ENCODE peak calls at places on chromosomes 12 and 14, in eight cellular contexts. One of them, this sample, is unnamed.

GRCh38 chr12:120006248-120006975 is 17.4 kb downstream of the BICDL1 start:
- ATAC-seq in left ventricle myocardium superior: no peak
- ATAC-seq in effector memory CD8-positive, alpha-beta T cell: no peak
- ATAC-seq in activated CD8-positive, alpha-beta T cell treated with anti-CD3 and anti-CD28 coated beads, Interleukin-2, amount 10 ng/mL, durations not matched to agents 7 days and 5 days: peak
- ATAC-seq in activated B cell treated with CpG ODN at 0.5 μM for 24 hours: no peak
- ATAC-seq in GM12878: peak
- ATAC-seq in T-cell: no peak
- ATAC-seq in HCT116: no peak
- ATAC-seq in this sample: no peak

GRCh38 chr14:30468354-30468753 is 90.6 kb upstream of the G2E3 start:
- ATAC-seq in activated CD8-positive, alpha-beta T cell treated with anti-CD3 and anti-CD28 coated beads, Interleukin-2, amount 10 ng/mL, durations not matched to agents 7 days and 5 days: no peak
- ATAC-seq in left ventricle myocardium superior: no peak
- ATAC-seq in activated B cell treated with CpG ODN at 0.5 μM for 24 hours: no peak
- ATAC-seq in effector memory CD8-positive, alpha-beta T cell: no peak
- ATAC-seq in T-cell: no peak
- ATAC-seq in GM12878: no peak
- ATAC-seq in HCT116: no peak
- ATAC-seq in this sample: no peak

GRCh38 chr12:100267603-100268281 is 765 bp downstream of the SCYL2 start:
- ATAC-seq in effector memory CD8-positive, alpha-beta T cell: no peak
- ATAC-seq in T-cell: peak
- ATAC-seq in GM12878: peak
- ATAC-seq in HCT116: peak
- ATAC-seq in left ventricle myocardium superior: peak
- ATAC-seq in activated CD8-positive, alpha-beta T cell treated with anti-CD3 and anti-CD28 coated beads, Interleukin-2, amount 10 ng/mL, durations not matched to agents 7 days and 5 days: peak
- ATAC-seq in activated B cell treated with CpG ODN at 0.5 μM for 24 hours: no peak
- ATAC-seq in this sample: peak

GRCh38 chr14:51939727-51940126 is 49.6 kb upstream of the RTRAF start:
- ATAC-seq in activated B cell treated with CpG ODN at 0.5 μM for 24 hours: peak
- ATAC-seq in left ventricle myocardium superior: no peak
- ATAC-seq in effector memory CD8-positive, alpha-beta T cell: no peak
- ATAC-seq in HCT116: no peak
- ATAC-seq in T-cell: no peak
- ATAC-seq in activated CD8-positive, alpha-beta T cell treated with anti-CD3 and anti-CD28 coated beads, Interleukin-2, amount 10 ng/mL, durations not matched to agents 7 days and 5 days: no peak
- ATAC-seq in GM12878: peak
- ATAC-seq in this sample: no peak

GRCh38 chr12:13148532-13148847 is 45.0 kb upstream of the GSG1 start:
- ATAC-seq in left ventricle myocardium superior: peak
- ATAC-seq in T-cell: no peak
- ATAC-seq in effector memory CD8-positive, alpha-beta T cell: no peak
- ATAC-seq in HCT116: no peak
- ATAC-seq in GM12878: no peak
- ATAC-seq in activated CD8-positive, alpha-beta T cell treated with anti-CD3 and anti-CD28 coated beads, Interleukin-2, amount 10 ng/mL, durations not matched to agents 7 days and 5 days: no peak
- ATAC-seq in activated B cell treated with CpG ODN at 0.5 μM for 24 hours: no peak
- ATAC-seq in this sample: no peak

GRCh38 chr14:63454863-63455622 is 88.1 kb downstream of the PPP2R5E start:
- ATAC-seq in left ventricle myocardium superior: peak
- ATAC-seq in activated B cell treated with CpG ODN at 0.5 μM for 24 hours: no peak
- ATAC-seq in GM12878: peak
- ATAC-seq in HCT116: no peak
- ATAC-seq in effector memory CD8-positive, alpha-beta T cell: peak
- ATAC-seq in activated CD8-positive, alpha-beta T cell treated with anti-CD3 and anti-CD28 coated beads, Interleukin-2, amount 10 ng/mL, durations not matched to agents 7 days and 5 days: no peak
- ATAC-seq in T-cell: peak
- ATAC-seq in this sample: no peak

GRCh38 chr12:115470977-115471376 is 787.0 kb upstream of the TBX3 start:
- ATAC-seq in T-cell: no peak
- ATAC-seq in left ventricle myocardium superior: no peak
- ATAC-seq in activated CD8-positive, alpha-beta T cell treated with anti-CD3 and anti-CD28 coated beads, Interleukin-2, amount 10 ng/mL, durations not matched to agents 7 days and 5 days: no peak
- ATAC-seq in effector memory CD8-positive, alpha-beta T cell: no peak
- ATAC-seq in HCT116: peak
- ATAC-seq in activated B cell treated with CpG ODN at 0.5 μM for 24 hours: no peak
- ATAC-seq in GM12878: no peak
- ATAC-seq in this sample: no peak

GRCh38 chr14:23941230-23941629 is 12.3 kb upstream of the DHRS4 start:
- ATAC-seq in HCT116: no peak
- ATAC-seq in left ventricle myocardium superior: no peak
- ATAC-seq in T-cell: no peak
- ATAC-seq in effector memory CD8-positive, alpha-beta T cell: no peak
- ATAC-seq in activated B cell treated with CpG ODN at 0.5 μM for 24 hours: no peak
- ATAC-seq in activated CD8-positive, alpha-beta T cell treated with anti-CD3 and anti-CD28 coated beads, Interleukin-2, amount 10 ng/mL, durations not matched to agents 7 days and 5 days: no peak
- ATAC-seq in GM12878: no peak
- ATAC-seq in this sample: no peak

GRCh38 chr12:132550830-132551229 is 59.6 kb downstream of the LRCOL1 start:
- ATAC-seq in left ventricle myocardium superior: peak
- ATAC-seq in T-cell: no peak
- ATAC-seq in effector memory CD8-positive, alpha-beta T cell: no peak
- ATAC-seq in GM12878: peak
- ATAC-seq in activated CD8-positive, alpha-beta T cell treated with anti-CD3 and anti-CD28 coated beads, Interleukin-2, amount 10 ng/mL, durations not matched to agents 7 days and 5 days: no peak
- ATAC-seq in HCT116: no peak
- ATAC-seq in activated B cell treated with CpG ODN at 0.5 μM for 24 hours: no peak
- ATAC-seq in this sample: no peak

GRCh38 chr14:68526420-68527105 is 266.3 kb downstream of the ZFP36L1 start:
- ATAC-seq in activated CD8-positive, alpha-beta T cell treated with anti-CD3 and anti-CD28 coated beads, Interleukin-2, amount 10 ng/mL, durations not matched to agents 7 days and 5 days: no peak
- ATAC-seq in left ventricle myocardium superior: peak
- ATAC-seq in effector memory CD8-positive, alpha-beta T cell: no peak
- ATAC-seq in GM12878: no peak
- ATAC-seq in T-cell: no peak
- ATAC-seq in HCT116: peak
- ATAC-seq in activated B cell treated with CpG ODN at 0.5 μM for 24 hours: no peak
- ATAC-seq in this sample: peak

GRCh38 chr12:124488520-124488919 is 78.9 kb downstream of the NCOR2 start:
- ATAC-seq in T-cell: no peak
- ATAC-seq in GM12878: no peak
- ATAC-seq in activated CD8-positive, alpha-beta T cell treated with anti-CD3 and anti-CD28 coated beads, Interleukin-2, amount 10 ng/mL, durations not matched to agents 7 days and 5 days: no peak
- ATAC-seq in HCT116: no peak
- ATAC-seq in effector memory CD8-positive, alpha-beta T cell: no peak
- ATAC-seq in activated B cell treated with CpG ODN at 0.5 μM for 24 hours: no peak
- ATAC-seq in left ventricle myocardium superior: peak
- ATAC-seq in this sample: no peak

GRCh38 chr14:71488703-71489141 is 443.5 kb upstream of the RGS6 start:
- ATAC-seq in GM12878: no peak
- ATAC-seq in activated B cell treated with CpG ODN at 0.5 μM for 24 hours: no peak
- ATAC-seq in left ventricle myocardium superior: no peak
- ATAC-seq in effector memory CD8-positive, alpha-beta T cell: no peak
- ATAC-seq in T-cell: no peak
- ATAC-seq in activated CD8-positive, alpha-beta T cell treated with anti-CD3 and anti-CD28 coated beads, Interleukin-2, amount 10 ng/mL, durations not matched to agents 7 days and 5 days: no peak
- ATAC-seq in HCT116: no peak
- ATAC-seq in this sample: no peak

GRCh38 chr12:69099201-69099837 is 140.1 kb upstream of the CPSF6 start:
- ATAC-seq in left ventricle myocardium superior: no peak
- ATAC-seq in GM12878: no peak
- ATAC-seq in activated B cell treated with CpG ODN at 0.5 μM for 24 hours: no peak
- ATAC-seq in T-cell: no peak
- ATAC-seq in activated CD8-positive, alpha-beta T cell treated with anti-CD3 and anti-CD28 coated beads, Interleukin-2, amount 10 ng/mL, durations not matched to agents 7 days and 5 days: no peak
- ATAC-seq in effector memory CD8-positive, alpha-beta T cell: no peak
- ATAC-seq in HCT116: no peak
- ATAC-seq in this sample: no peak

GRCh38 chr12:94941440-94941862 is 62.0 kb downstream of the NDUFA12 start:
- ATAC-seq in HCT116: peak
- ATAC-seq in GM12878: peak
- ATAC-seq in T-cell: peak
- ATAC-seq in effector memory CD8-positive, alpha-beta T cell: peak
- ATAC-seq in activated B cell treated with CpG ODN at 0.5 μM for 24 hours: peak
- ATAC-seq in activated CD8-positive, alpha-beta T cell treated with anti-CD3 and anti-CD28 coated beads, Interleukin-2, amount 10 ng/mL, durations not matched to agents 7 days and 5 days: peak
- ATAC-seq in left ventricle myocardium superior: peak
- ATAC-seq in this sample: peak

GRCh38 chr12:56267443-56268071 is 815 bp downstream of the COQ10A start:
- ATAC-seq in activated B cell treated with CpG ODN at 0.5 μM for 24 hours: peak
- ATAC-seq in GM12878: peak
- ATAC-seq in left ventricle myocardium superior: peak
- ATAC-seq in effector memory CD8-positive, alpha-beta T cell: no peak
- ATAC-seq in T-cell: no peak
- ATAC-seq in HCT116: no peak
- ATAC-seq in activated CD8-positive, alpha-beta T cell treated with anti-CD3 and anti-CD28 coated beads, Interleukin-2, amount 10 ng/mL, durations not matched to agents 7 days and 5 days: no peak
- ATAC-seq in this sample: peak

GRCh38 chr14:45194964-45195363 is 58.0 kb downstream of the MIS18BP1 start:
- ATAC-seq in left ventricle myocardium superior: no peak
- ATAC-seq in T-cell: no peak
- ATAC-seq in effector memory CD8-positive, alpha-beta T cell: no peak
- ATAC-seq in HCT116: no peak
- ATAC-seq in GM12878: peak
- ATAC-seq in activated CD8-positive, alpha-beta T cell treated with anti-CD3 and anti-CD28 coated beads, Interleukin-2, amount 10 ng/mL, durations not matched to agents 7 days and 5 days: no peak
- ATAC-seq in activated B cell treated with CpG ODN at 0.5 μM for 24 hours: no peak
- ATAC-seq in this sample: no peak

GRCh38 chr12:6158263-6158662 is 33.8 kb upstream of the VWF start:
- ATAC-seq in activated CD8-positive, alpha-beta T cell treated with anti-CD3 and anti-CD28 coated beads, Interleukin-2, amount 10 ng/mL, durations not matched to agents 7 days and 5 days: no peak
- ATAC-seq in effector memory CD8-positive, alpha-beta T cell: no peak
- ATAC-seq in GM12878: no peak
- ATAC-seq in activated B cell treated with CpG ODN at 0.5 μM for 24 hours: no peak
- ATAC-seq in left ventricle myocardium superior: no peak
- ATAC-seq in T-cell: no peak
- ATAC-seq in HCT116: no peak
- ATAC-seq in this sample: no peak

GRCh38 chr12:88578821-88579518 is 1.3 kb downstream of the KITLG start:
- ATAC-seq in effector memory CD8-positive, alpha-beta T cell: no peak
- ATAC-seq in T-cell: no peak
- ATAC-seq in GM12878: peak
- ATAC-seq in activated CD8-positive, alpha-beta T cell treated with anti-CD3 and anti-CD28 coated beads, Interleukin-2, amount 10 ng/mL, durations not matched to agents 7 days and 5 days: no peak
- ATAC-seq in activated B cell treated with CpG ODN at 0.5 μM for 24 hours: no peak
- ATAC-seq in left ventricle myocardium superior: peak
- ATAC-seq in HCT116: peak
- ATAC-seq in this sample: no peak

GRCh38 chr12:40248585-40249297 is 23.9 kb downstream of the LRRK2 start:
- ATAC-seq in left ventricle myocardium superior: no peak
- ATAC-seq in HCT116: no peak
- ATAC-seq in effector memory CD8-positive, alpha-beta T cell: no peak
- ATAC-seq in activated CD8-positive, alpha-beta T cell treated with anti-CD3 and anti-CD28 coated beads, Interleukin-2, amount 10 ng/mL, durations not matched to agents 7 days and 5 days: no peak
- ATAC-seq in T-cell: no peak
- ATAC-seq in GM12878: peak
- ATAC-seq in activated B cell treated with CpG ODN at 0.5 μM for 24 hours: peak
- ATAC-seq in this sample: peak

GRCh38 chr12:131853832-131854797 is 25.9 kb downstream of the MMP17 start:
- ATAC-seq in activated B cell treated with CpG ODN at 0.5 μM for 24 hours: no peak
- ATAC-seq in activated CD8-positive, alpha-beta T cell treated with anti-CD3 and anti-CD28 coated beads, Interleukin-2, amount 10 ng/mL, durations not matched to agents 7 days and 5 days: no peak
- ATAC-seq in HCT116: no peak
- ATAC-seq in T-cell: no peak
- ATAC-seq in effector memory CD8-positive, alpha-beta T cell: no peak
- ATAC-seq in left ventricle myocardium superior: no peak
- ATAC-seq in GM12878: no peak
- ATAC-seq in this sample: no peak

GRCh38 chr12:400828-401227 is 616 bp upstream of the CCDC77 start:
- ATAC-seq in effector memory CD8-positive, alpha-beta T cell: no peak
- ATAC-seq in activated CD8-positive, alpha-beta T cell treated with anti-CD3 and anti-CD28 coated beads, Interleukin-2, amount 10 ng/mL, durations not matched to agents 7 days and 5 days: no peak
- ATAC-seq in left ventricle myocardium superior: no peak
- ATAC-seq in activated B cell treated with CpG ODN at 0.5 μM for 24 hours: no peak
- ATAC-seq in HCT116: peak
- ATAC-seq in GM12878: no peak
- ATAC-seq in T-cell: no peak
- ATAC-seq in this sample: no peak

GRCh38 chr14:65184032-65184764 is 81.9 kb upstream of the MAX start:
- ATAC-seq in T-cell: no peak
- ATAC-seq in GM12878: no peak
- ATAC-seq in activated CD8-positive, alpha-beta T cell treated with anti-CD3 and anti-CD28 coated beads, Interleukin-2, amount 10 ng/mL, durations not matched to agents 7 days and 5 days: no peak
- ATAC-seq in left ventricle myocardium superior: no peak
- ATAC-seq in effector memory CD8-positive, alpha-beta T cell: no peak
- ATAC-seq in activated B cell treated with CpG ODN at 0.5 μM for 24 hours: no peak
- ATAC-seq in HCT116: no peak
- ATAC-seq in this sample: no peak

GRCh38 chr12:4148418-4149056 is 125.0 kb upstream of the CCND2 start:
- ATAC-seq in left ventricle myocardium superior: peak
- ATAC-seq in activated B cell treated with CpG ODN at 0.5 μM for 24 hours: peak
- ATAC-seq in HCT116: no peak
- ATAC-seq in GM12878: peak
- ATAC-seq in activated CD8-positive, alpha-beta T cell treated with anti-CD3 and anti-CD28 coated beads, Interleukin-2, amount 10 ng/mL, durations not matched to agents 7 days and 5 days: no peak
- ATAC-seq in effector memory CD8-positive, alpha-beta T cell: peak
- ATAC-seq in T-cell: peak
- ATAC-seq in this sample: peak

GRCh38 chr12:89857652-89858274 is 149.1 kb upstream of the ATP2B1 start:
- ATAC-seq in activated B cell treated with CpG ODN at 0.5 μM for 24 hours: peak
- ATAC-seq in left ventricle myocardium superior: peak
- ATAC-seq in effector memory CD8-positive, alpha-beta T cell: no peak
- ATAC-seq in HCT116: no peak
- ATAC-seq in activated CD8-positive, alpha-beta T cell treated with anti-CD3 and anti-CD28 coated beads, Interleukin-2, amount 10 ng/mL, durations not matched to agents 7 days and 5 days: no peak
- ATAC-seq in GM12878: peak
- ATAC-seq in T-cell: no peak
- ATAC-seq in this sample: no peak

GRCh38 chr12:50739611-50740010 is 24.3 kb upstream of the ATF1 start:
- ATAC-seq in effector memory CD8-positive, alpha-beta T cell: no peak
- ATAC-seq in activated B cell treated with CpG ODN at 0.5 μM for 24 hours: no peak
- ATAC-seq in activated CD8-positive, alpha-beta T cell treated with anti-CD3 and anti-CD28 coated beads, Interleukin-2, amount 10 ng/mL, durations not matched to agents 7 days and 5 days: no peak
- ATAC-seq in T-cell: no peak
- ATAC-seq in HCT116: no peak
- ATAC-seq in GM12878: no peak
- ATAC-seq in left ventricle myocardium superior: no peak
- ATAC-seq in this sample: peak

GRCh38 chr12:2739832-2740641 is 54.7 kb upstream of the FKBP4 start:
- ATAC-seq in effector memory CD8-positive, alpha-beta T cell: no peak
- ATAC-seq in HCT116: peak
- ATAC-seq in GM12878: no peak
- ATAC-seq in left ventricle myocardium superior: peak
- ATAC-seq in activated CD8-positive, alpha-beta T cell treated with anti-CD3 and anti-CD28 coated beads, Interleukin-2, amount 10 ng/mL, durations not matched to agents 7 days and 5 days: no peak
- ATAC-seq in activated B cell treated with CpG ODN at 0.5 μM for 24 hours: no peak
- ATAC-seq in T-cell: no peak
- ATAC-seq in this sample: no peak

GRCh38 chr12:24615967-24616411 is 332.9 kb downstream of the BCAT1 start:
- ATAC-seq in effector memory CD8-positive, alpha-beta T cell: no peak
- ATAC-seq in activated B cell treated with CpG ODN at 0.5 μM for 24 hours: no peak
- ATAC-seq in left ventricle myocardium superior: no peak
- ATAC-seq in GM12878: no peak
- ATAC-seq in activated CD8-positive, alpha-beta T cell treated with anti-CD3 and anti-CD28 coated beads, Interleukin-2, amount 10 ng/mL, durations not matched to agents 7 days and 5 days: no peak
- ATAC-seq in T-cell: no peak
- ATAC-seq in HCT116: no peak
- ATAC-seq in this sample: no peak

GRCh38 chr12:99137124-99137845 is 492.2 kb downstream of the APAF1 start:
- ATAC-seq in HCT116: no peak
- ATAC-seq in GM12878: peak
- ATAC-seq in activated CD8-positive, alpha-beta T cell treated with anti-CD3 and anti-CD28 coated beads, Interleukin-2, amount 10 ng/mL, durations not matched to agents 7 days and 5 days: no peak
- ATAC-seq in T-cell: no peak
- ATAC-seq in effector memory CD8-positive, alpha-beta T cell: no peak
- ATAC-seq in activated B cell treated with CpG ODN at 0.5 μM for 24 hours: no peak
- ATAC-seq in left ventricle myocardium superior: no peak
- ATAC-seq in this sample: no peak

GRCh38 chr14:99532310-99532709 is 51.1 kb downstream of the CCNK start:
- ATAC-seq in GM12878: no peak
- ATAC-seq in left ventricle myocardium superior: no peak
- ATAC-seq in T-cell: no peak
- ATAC-seq in activated CD8-positive, alpha-beta T cell treated with anti-CD3 and anti-CD28 coated beads, Interleukin-2, amount 10 ng/mL, durations not matched to agents 7 days and 5 days: no peak
- ATAC-seq in effector memory CD8-positive, alpha-beta T cell: no peak
- ATAC-seq in HCT116: no peak
- ATAC-seq in activated B cell treated with CpG ODN at 0.5 μM for 24 hours: no peak
- ATAC-seq in this sample: no peak

GRCh38 chr12:8605057-8605456 is 7.6 kb downstream of the AICDA start:
- ATAC-seq in left ventricle myocardium superior: no peak
- ATAC-seq in T-cell: no peak
- ATAC-seq in effector memory CD8-positive, alpha-beta T cell: no peak
- ATAC-seq in GM12878: no peak
- ATAC-seq in HCT116: no peak
- ATAC-seq in activated B cell treated with CpG ODN at 0.5 μM for 24 hours: no peak
- ATAC-seq in activated CD8-positive, alpha-beta T cell treated with anti-CD3 and anti-CD28 coated beads, Interleukin-2, amount 10 ng/mL, durations not matched to agents 7 days and 5 days: no peak
- ATAC-seq in this sample: no peak

GRCh38 chr12:108306014-108306501 is 33.1 kb downstream of the CMKLR1 start:
- ATAC-seq in activated B cell treated with CpG ODN at 0.5 μM for 24 hours: no peak
- ATAC-seq in GM12878: no peak
- ATAC-seq in T-cell: no peak
- ATAC-seq in effector memory CD8-positive, alpha-beta T cell: peak
- ATAC-seq in activated CD8-positive, alpha-beta T cell treated with anti-CD3 and anti-CD28 coated beads, Interleukin-2, amount 10 ng/mL, durations not matched to agents 7 days and 5 days: peak
- ATAC-seq in left ventricle myocardium superior: peak
- ATAC-seq in HCT116: peak
- ATAC-seq in this sample: peak

GRCh38 chr12:52156757-52157565 is 34.9 kb downstream of the KRT80 start:
- ATAC-seq in left ventricle myocardium superior: peak
- ATAC-seq in activated B cell treated with CpG ODN at 0.5 μM for 24 hours: peak
- ATAC-seq in HCT116: peak
- ATAC-seq in T-cell: peak
- ATAC-seq in effector memory CD8-positive, alpha-beta T cell: no peak
- ATAC-seq in GM12878: peak
- ATAC-seq in activated CD8-positive, alpha-beta T cell treated with anti-CD3 and anti-CD28 coated beads, Interleukin-2, amount 10 ng/mL, durations not matched to agents 7 days and 5 days: peak
- ATAC-seq in this sample: peak